ENCODE peak calls at places on chromosomes 4 and X, in six cellular contexts. One of them, this sample, is unnamed.

GRCh38 chrX:125327891-125328290 is 8.2 kb downstream of the TEX13C start:
- DNase-seq in fibroblast of lung: no peak
- DNase-seq in aorta: no peak
- DNase-seq in SW480: no peak
- DNase-seq in GM04504: no peak
- DNase-seq in AG08396: no peak
- DNase-seq in this sample: no peak

GRCh38 chr4:119478446-119479179 is 150.0 kb downstream of the PDE5A start:
- DNase-seq in AG08396: no peak
- DNase-seq in GM04504: no peak
- DNase-seq in aorta: no peak
- DNase-seq in fibroblast of lung: no peak
- DNase-seq in SW480: no peak
- DNase-seq in this sample: no peak

GRCh38 chr4:85963231-85963630 is 396.6 kb downstream of the MAPK10 start:
- DNase-seq in fibroblast of lung: peak; percentile 18
- DNase-seq in aorta: no peak
- DNase-seq in SW480: no peak
- DNase-seq in GM04504: no peak
- DNase-seq in AG08396: no peak
- DNase-seq in this sample: no peak

GRCh38 chr4:32847466-32847865 is 2127.3 kb downstream of the PCDH7 start:
- DNase-seq in AG08396: no peak
- DNase-seq in fibroblast of lung: peak; percentile 28
- DNase-seq in aorta: no peak
- DNase-seq in GM04504: no peak
- DNase-seq in SW480: no peak
- DNase-seq in this sample: no peak

GRCh38 chr4:176964116-176964691 is 171.5 kb upstream of the VEGFC start:
- DNase-seq in aorta: no peak
- DNase-seq in fibroblast of lung: no peak
- DNase-seq in SW480: no peak
- DNase-seq in AG08396: no peak
- DNase-seq in GM04504: no peak
- DNase-seq in this sample: peak; percentile 11

GRCh38 chr4:76198411-76199237 is 15.0 kb downstream of the SCARB2 start:
- DNase-seq in fibroblast of lung: peak; percentile 93
- DNase-seq in AG08396: peak; percentile 49
- DNase-seq in aorta: peak; percentile 77
- DNase-seq in GM04504: peak; percentile 65
- DNase-seq in SW480: peak; percentile 58
- DNase-seq in this sample: no peak

GRCh38 chrX:100410083-100410590 is at the start of gene PCDH19:
- DNase-seq in AG08396: peak; percentile 85
- DNase-seq in GM04504: peak; percentile 17
- DNase-seq in SW480: no peak
- DNase-seq in aorta: peak; percentile 60
- DNase-seq in fibroblast of lung: peak; percentile 52
- DNase-seq in this sample: no peak

GRCh38 chrX:77493677-77494553 is 46.7 kb downstream of the FGF16 start:
- DNase-seq in SW480: peak; percentile 33
- DNase-seq in aorta: no peak
- DNase-seq in fibroblast of lung: peak; percentile 73
- DNase-seq in AG08396: peak; percentile 50
- DNase-seq in GM04504: peak; percentile 20
- DNase-seq in this sample: peak; percentile 41

GRCh38 chr4:3328814-3329663 is 36.2 kb downstream of the RGS12 start:
- DNase-seq in fibroblast of lung: no peak
- DNase-seq in GM04504: no peak
- DNase-seq in aorta: peak; percentile 12
- DNase-seq in AG08396: no peak
- DNase-seq in SW480: no peak
- DNase-seq in this sample: no peak

GRCh38 chrX:139691493-139691842 is 16.5 kb downstream of the MCF2 start:
- DNase-seq in GM04504: no peak
- DNase-seq in SW480: no peak
- DNase-seq in AG08396: no peak
- DNase-seq in aorta: no peak
- DNase-seq in fibroblast of lung: no peak
- DNase-seq in this sample: no peak

GRCh38 chr4:140567722-140568121 is 1.0 kb downstream of the UCP1 start:
- DNase-seq in GM04504: no peak
- DNase-seq in aorta: no peak
- DNase-seq in fibroblast of lung: peak; percentile 8
- DNase-seq in AG08396: no peak
- DNase-seq in SW480: no peak
- DNase-seq in this sample: no peak

GRCh38 chr4:140344621-140345020 is 28.8 kb upstream of the SCOC start:
- DNase-seq in SW480: no peak
- DNase-seq in fibroblast of lung: no peak
- DNase-seq in GM04504: no peak
- DNase-seq in aorta: no peak
- DNase-seq in AG08396: no peak
- DNase-seq in this sample: no peak